ENCODE peak calls at places on chromosomes 16 and 17, in four cellular contexts. V is IMR-90, P is H9, N is mesenchymal stem cell. Z is an unnamed sample.

GRCh38 chr16:87701066-87701425 is 64.7 kb downstream of the KLHDC4 start:
- DNase-seq in V (no peak), N (no peak), P (no peak), Z (no peak)

GRCh38 chr17:8140413-8141029 is 11.7 kb downstream of the PER1 start:
- DNase-seq in N (no peak), P (no peak), V (no peak), Z (no peak)

GRCh38 chr16:14454391-14454790 is 175.7 kb downstream of the PARN start:
- DNase-seq in N (no peak), P (no peak), V (peak), Z (no peak)

GRCh38 chr17:55717898-55718735 is 4.5 kb downstream of the TMEM100 start:
- DNase-seq in N (peak), P (peak), V (peak), Z (peak)

GRCh38 chr17:43588121-43588520 is 42.0 kb upstream of the ETV4 start:
- DNase-seq in N (no peak), V (no peak), P (no peak), Z (no peak)

GRCh38 chr17:57178839-57179238 is 77.5 kb upstream of the MSI2 start:
- DNase-seq in N (no peak), P (no peak), V (no peak), Z (no peak)

GRCh38 chr16:87789437-87790277 is 23.9 kb upstream of the KLHDC4 start:
- DNase-seq in N (no peak), V (peak), P (no peak), Z (no peak)

GRCh38 chr16:81275795-81276194 is 37.3 kb downstream of the BCO1 start:
- DNase-seq in N (no peak), V (no peak), P (no peak), Z (no peak)

GRCh38 chr17:35486920-35487727 is 38.6 kb upstream of the SLFN13 start:
- DNase-seq in N (peak), V (peak), P (no peak), Z (no peak)

GRCh38 chr17:28846231-28846630 is 3.6 kb upstream of the FAM222B start:
- DNase-seq in V (no peak), N (no peak), P (no peak), Z (no peak)

GRCh38 chr17:74408262-74408661 is 23.6 kb upstream of the GPRC5C start:
- DNase-seq in V (no peak), P (no peak), N (peak), Z (no peak)

GRCh38 chr17:2369039-2369438 is 31.7 kb downstream of the SGSM2 start:
- DNase-seq in N (no peak), V (no peak), P (no peak), Z (no peak)

GRCh38 chr16:67847064-67847861 is at the start of gene CENPT:
- DNase-seq in V (peak), N (peak), P (no peak), Z (no peak)

GRCh38 chr17:30921544-30922196 is at the start of gene ADAP2:
- DNase-seq in N (peak), P (peak), V (no peak), Z (no peak)

GRCh38 chr17:31099051-31099450 is 4.3 kb downstream of the NF1 start:
- DNase-seq in P (no peak), V (peak), N (no peak), Z (no peak)

GRCh38 chr17:80034977-80035686 is 540 bp downstream of the TBC1D16 start:
- DNase-seq in P (peak), N (peak), V (peak), Z (peak)

GRCh38 chr17:78265121-78265520 is 33.7 kb downstream of the TMEM235 start:
- DNase-seq in P (no peak), V (no peak), N (no peak), Z (no peak)

GRCh38 chr16:11162571-11163268 is 93.3 kb downstream of the SOCS1 start:
- DNase-seq in V (no peak), N (no peak), P (no peak), Z (no peak)

GRCh38 chr17:62674841-62675240 is 47.4 kb downstream of the MRC2 start:
- DNase-seq in V (no peak), N (no peak), P (no peak), Z (no peak)

GRCh38 chr17:32191306-32191705 is 49.0 kb downstream of the RHOT1 start:
- DNase-seq in V (peak), N (peak), P (no peak), Z (no peak)

GRCh38 chr17:30323895-30324319 is 9.9 kb downstream of the TMIGD1 start:
- DNase-seq in N (no peak), V (no peak), P (no peak), Z (no peak)

GRCh38 chr16:66292241-66292935 is 74.1 kb upstream of the CDH5 start:
- DNase-seq in N (no peak), V (no peak), P (peak), Z (no peak)

GRCh38 chr17:27630607-27631408 is at the start of gene LGALS9:
- DNase-seq in N (peak), V (peak), P (no peak), Z (no peak)

GRCh38 chr17:8430966-8431365 is 4.7 kb upstream of the NDEL1 start:
- DNase-seq in V (peak), N (no peak), P (no peak), Z (no peak)

GRCh38 chr16:26118575-26118974 is 426.8 kb downstream of the HS3ST4 start:
- DNase-seq in V (no peak), P (peak), N (no peak), Z (peak)

GRCh38 chr16:89334050-89334449 is 116.5 kb downstream of the ZNF778 start:
- DNase-seq in P (no peak), N (no peak), V (no peak), Z (no peak)

GRCh38 chr17:73690581-73691135 is 46.4 kb upstream of the SDK2 start:
- DNase-seq in N (no peak), P (peak), V (no peak), Z (no peak)

GRCh38 chr16:83143788-83144187 is 517.0 kb downstream of the CDH13 start:
- DNase-seq in P (no peak), N (peak), V (peak), Z (no peak)

GRCh38 chr17:72407336-72408121 is 286.7 kb downstream of the SOX9 start:
- DNase-seq in V (peak), N (peak), P (peak), Z (no peak)

GRCh38 chr17:64240261-64240740 is 22.8 kb downstream of the TEX2 start:
- DNase-seq in P (no peak), N (peak), V (peak), Z (no peak)

GRCh38 chr17:78862073-78863023 is 21.7 kb upstream of the USP36 start:
- DNase-seq in V (peak), N (peak), P (no peak), Z (no peak)

GRCh38 chr17:42783062-42783777 is 2.8 kb downstream of the WNK4 start:
- DNase-seq in P (no peak), V (peak), N (peak), Z (no peak)

GRCh38 chr17:3974138-3974687 is 10.0 kb upstream of the ATP2A3 start:
- DNase-seq in N (no peak), P (peak), V (no peak), Z (no peak)

GRCh38 chr17:78925662-78926555 is 722 bp upstream of the TIMP2 start:
- DNase-seq in N (peak), V (peak), P (peak), Z (no peak)

GRCh38 chr17:59753522-59754467 is 46.3 kb downstream of the VMP1 start:
- DNase-seq in P (no peak), N (peak), V (peak), Z (peak)

GRCh38 chr17:38533706-38534497 is 71.8 kb downstream of the SRCIN1 start:
- DNase-seq in N (no peak), P (no peak), V (no peak), Z (no peak)

GRCh38 chr16:71630808-71631207 is 4.8 kb downstream of the MARVELD3 start:
- DNase-seq in V (no peak), N (no peak), P (no peak), Z (no peak)

DNA sequence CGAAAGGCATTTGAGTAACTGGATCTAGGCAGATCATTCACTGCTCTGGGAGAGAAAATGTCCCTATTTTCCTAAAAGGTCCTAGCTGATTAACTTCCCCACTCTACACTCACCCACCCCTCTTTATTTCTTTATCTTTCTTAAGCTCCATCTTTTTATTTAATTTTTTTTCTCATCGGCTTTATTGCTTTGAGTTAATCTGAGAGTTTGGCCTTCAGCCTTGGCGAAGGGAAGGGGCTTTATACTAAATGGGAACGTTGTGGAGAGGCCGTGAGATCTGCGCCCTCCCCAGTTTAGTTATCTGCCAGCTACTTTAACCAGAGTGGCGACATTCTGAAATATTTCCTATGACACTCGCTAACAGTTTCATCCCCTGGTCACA is 882 bp upstream of the TOX3 start:
- DNase-seq in V (no peak), N (no peak), P (no peak), Z (no peak)
- H3K18ac ChIP-seq in V (no peak), N (no peak), P (no peak), Z (peak)

GRCh38 chr17:81091134-81091530 is 56.2 kb downstream of the BAIAP2 start:
- DNase-seq in N (no peak), V (no peak), P (no peak), Z (no peak)

GRCh38 chr17:81092518-81093095 is 57.7 kb downstream of the BAIAP2 start:
- DNase-seq in P (no peak), N (no peak), V (no peak), Z (no peak)

GRCh38 chr17:81093576-81094223 is 58.7 kb downstream of the BAIAP2 start:
- DNase-seq in V (no peak), P (no peak), N (no peak), Z (no peak)

GRCh38 chr17:81091774-81092517 is 57.0 kb downstream of the BAIAP2 start:
- DNase-seq in P (no peak), V (no peak), N (no peak), Z (no peak)

GRCh38 chr17:81090361-81091133 is 55.6 kb downstream of the BAIAP2 start:
- DNase-seq in V (no peak), P (peak), N (peak), Z (no peak)
- H2BK5ac ChIP-seq in V (no peak), P (no peak), N (no peak), Z (peak)

GRCh38 chr16:4350365-4350786 is 745 bp downstream of the PAM16 start:
- DNase-seq in N (no peak), P (no peak), V (no peak), Z (no peak)
- H2AK5ac ChIP-seq in N (no peak), P (no peak), V (peak), Z (peak)

GRCh38 chr17:47856830-47857229 is 5.9 kb upstream of the SP6 start:
- DNase-seq in V (no peak), P (no peak), N (no peak), Z (no peak)

GRCh38 chr17:47853616-47854015 is 2.7 kb upstream of the SP6 start:
- DNase-seq in P (no peak), V (no peak), N (no peak), Z (no peak)

GRCh38 chr17:47857551-47858410 is 6.8 kb upstream of the SP6 start:
- DNase-seq in V (no peak), N (no peak), P (peak), Z (no peak)

GRCh38 chr17:47852113-47852949 is 1.4 kb upstream of the SP6 start:
- DNase-seq in V (no peak), P (no peak), N (no peak), Z (no peak)

GRCh38 chr17:47855737-47856136 is 4.8 kb upstream of the SP6 start:
- DNase-seq in V (no peak), P (no peak), N (no peak), Z (no peak)
- H3K18ac ChIP-seq in V (no peak), P (no peak), N (peak), Z (no peak)

DNA sequence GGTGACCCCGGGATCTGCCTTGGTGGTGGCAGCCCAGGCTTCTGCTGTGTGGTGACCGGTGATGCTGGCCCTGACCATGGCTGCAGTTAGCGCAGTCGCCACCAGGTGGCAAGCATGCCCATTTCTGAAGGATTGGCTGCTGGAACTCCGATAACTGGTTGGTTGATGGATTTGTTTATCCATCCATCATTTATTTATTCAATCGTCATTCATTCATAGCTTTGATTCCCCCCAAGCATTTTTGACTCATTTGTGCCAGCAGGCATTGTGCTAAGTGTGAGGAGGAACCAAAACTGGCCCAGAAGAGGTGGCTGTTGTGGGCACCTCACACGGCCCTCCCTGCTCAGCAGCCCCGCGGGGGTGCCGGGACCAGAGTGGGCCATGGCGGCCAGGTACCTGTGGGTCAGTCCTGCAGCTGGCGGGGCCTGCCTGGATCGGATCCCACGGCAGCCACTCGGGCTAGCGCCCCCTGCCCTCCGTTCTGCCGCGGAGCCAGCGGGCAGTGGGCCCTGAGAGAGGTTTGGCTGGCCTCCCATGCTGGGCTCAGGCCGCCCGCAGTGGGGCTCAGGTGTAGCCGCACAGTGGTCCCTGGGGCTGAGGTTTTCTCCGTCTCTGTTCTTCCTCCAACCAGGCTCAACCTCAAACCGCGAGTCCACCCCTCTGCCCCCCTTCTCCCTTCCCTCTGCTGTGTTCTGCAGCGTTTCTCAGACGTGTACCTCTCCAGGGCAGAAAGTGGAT is 28.8 kb upstream of the ITGA3 start:
- DNase-seq in V (peak), N (peak), P (peak), Z (peak)
- H2BK5ac ChIP-seq in V (peak), N (peak), P (no peak), Z (peak)

GRCh38 chr16:24681793-24682192 is 47.7 kb upstream of the TNRC6A start:
- DNase-seq in N (peak), P (no peak), V (peak), Z (no peak)

GRCh38 chr16:24674877-24675276 is 54.6 kb upstream of the TNRC6A start:
- DNase-seq in V (no peak), P (no peak), N (no peak), Z (no peak)

GRCh38 chr16:24673155-24673554 is 56.3 kb upstream of the TNRC6A start:
- DNase-seq in P (no peak), N (no peak), V (no peak), Z (no peak)

GRCh38 chr16:24683250-24683649 is 46.2 kb upstream of the TNRC6A start:
- DNase-seq in P (no peak), N (no peak), V (no peak), Z (no peak)

DNA sequence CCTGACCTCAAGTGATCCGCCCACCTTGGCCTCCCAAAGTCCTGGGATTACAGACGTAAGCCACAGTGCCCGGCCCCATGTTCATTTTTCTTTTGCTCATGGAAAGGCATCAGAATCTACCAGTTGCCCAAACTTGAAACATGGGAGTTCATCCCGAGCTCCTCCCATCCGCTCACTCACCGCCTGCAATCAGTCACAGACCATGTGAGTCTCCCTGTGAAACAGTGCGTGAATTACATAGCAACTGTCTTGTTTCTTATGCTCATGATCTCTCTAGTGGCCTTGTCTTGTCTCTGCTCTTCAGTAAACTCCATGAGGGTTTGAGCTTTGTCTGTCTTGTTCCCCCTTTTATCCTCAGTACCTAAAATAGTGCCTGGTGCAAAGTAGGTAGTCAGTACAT is 52.1 kb upstream of the TNRC6A start:
- DNase-seq in V (no peak), N (no peak), P (no peak), Z (no peak)
- H2AK5ac ChIP-seq in V (peak), N (no peak), P (no peak), Z (no peak)

GRCh38 chr17:9715503-9716016 is 70.2 kb downstream of the USP43 start:
- DNase-seq in P (no peak), N (no peak), V (no peak), Z (no peak)
- H3K18ac ChIP-seq in P (no peak), N (no peak), V (no peak), Z (no peak)

DNA sequence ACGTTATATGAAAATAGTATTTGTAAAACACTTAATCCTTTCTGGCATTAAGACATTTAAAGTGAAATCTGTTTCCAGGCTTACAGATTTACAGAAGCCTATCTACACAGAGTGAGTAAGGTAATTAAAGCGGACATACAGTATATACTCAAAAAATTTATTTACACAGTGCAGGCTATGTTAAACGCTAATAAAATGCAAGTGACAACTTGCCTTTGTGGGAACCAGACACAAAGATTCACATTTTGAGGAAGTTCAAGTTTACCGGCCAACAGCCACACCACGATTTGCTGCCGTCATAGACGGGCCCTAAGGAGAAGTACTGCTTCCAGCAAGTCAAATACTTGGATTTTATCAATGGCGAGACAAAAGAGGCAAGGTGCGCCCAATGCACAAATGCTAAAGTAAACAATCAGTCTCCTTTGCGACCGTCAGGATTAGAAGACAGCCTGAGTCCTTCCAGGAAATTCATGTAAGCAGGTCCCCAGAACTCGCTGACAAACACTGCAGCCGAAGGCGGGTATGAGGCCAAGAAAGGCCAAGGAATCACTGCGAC is 799 bp downstream of the VPS35 start:
- DNase-seq in P (no peak), V (peak), N (no peak), Z (no peak)
- H2BK5ac ChIP-seq in P (no peak), V (peak), N (no peak), Z (no peak)

GRCh38 chr17:10171057-10171456 is 27.3 kb downstream of the GAS7 start:
- DNase-seq in V (no peak), N (no peak), P (no peak), Z (no peak)
- H2AK5ac ChIP-seq in V (no peak), N (no peak), P (no peak), Z (no peak)

Z was measured in neuronal stem cell.